ENCODE peak calls at places on chromosomes 12 and 14, in ten cellular contexts. B is HEK293T; Y is psoas muscle; H is tibial nerve; X is lung; W is NCI-H2081; C is astrocyte of the hippocampus; G is stimulated activated effector memory CD8-positive, alpha-beta T cell treated with anti-CD3 and anti-CD28 coated beads, Interleukin-12 subunit alpha, Interleukin-12 subunit beta, amount 100 ng/mL, for 72 hours; K is HS-5; N is activated T-cell treated with anti-CD3 and anti-CD28 coated beads, Interleukin-2, amount 50 U/mL, for 4 hours. R is an unnamed sample.

GRCh38 chr12:31390991-31391390 is 65.0 kb upstream of the SINHCAF start:
- DNase-seq in B (no peak), Y (no peak), H (no peak), X (no peak), W (no peak), C (no peak), G (no peak), K (no peak), N (no peak), R (no peak)

GRCh38 chr12:15801770-15802393 is 12.7 kb upstream of the EPS8 start:
- DNase-seq in B (no peak), Y (no peak), H (no peak), X (no peak), W (no peak), C (no peak), G (no peak), K (no peak), N (no peak), R (peak)

GRCh38 chr14:95943699-95944098 is 67.1 kb downstream of the TUNAR start:
- DNase-seq in B (no peak), Y (no peak), H (no peak), X (no peak), W (no peak), C (peak), G (no peak), K (no peak), N (no peak), R (no peak)

GRCh38 chr14:40981247-40981646 is 625.4 kb upstream of the LRFN5 start:
- DNase-seq in B (no peak), Y (no peak), H (no peak), X (no peak), W (no peak), C (no peak), G (no peak), K (no peak), N (no peak), R (no peak)

GRCh38 chr12:115297445-115297844 is 613.5 kb upstream of the TBX3 start:
- DNase-seq in B (no peak), Y (no peak), H (no peak), X (no peak), W (no peak), C (no peak), G (no peak), K (no peak), N (no peak), R (no peak)

GRCh38 chr12:8817856-8818255 is 4.6 kb upstream of the A2ML1 start:
- DNase-seq in B (no peak), Y (no peak), H (no peak), X (no peak), W (no peak), C (no peak), G (no peak), K (no peak), N (no peak), R (no peak)

GRCh38 chr12:28237423-28237822 is 47.2 kb downstream of the CCDC91 start:
- DNase-seq in B (no peak), Y (no peak), H (no peak), X (no peak), W (no peak), C (no peak), G (no peak), K (no peak), N (no peak), R (no peak)

GRCh38 chr12:108879615-108880254 is at the start of gene DAO:
- DNase-seq in B (no peak), Y (no peak), H (no peak), X (no peak), W (no peak), C (no peak), G (no peak), K (no peak), N (no peak), R (no peak)

GRCh38 chr12:65632131-65632855 is 192.0 kb upstream of the HMGA2 start:
- DNase-seq in B (no peak), Y (no peak), H (no peak), X (no peak), W (no peak), C (no peak), G (no peak), K (no peak), N (no peak), R (no peak)

GRCh38 chr14:103581954-103582703 is 19.4 kb downstream of the COA8 start:
- DNase-seq in B (no peak), Y (no peak), H (no peak), X (no peak), W (no peak), C (no peak), G (no peak), K (no peak), N (no peak), R (peak)

GRCh38 chr12:2686280-2686646 is 108.5 kb upstream of the FKBP4 start:
- DNase-seq in B (no peak), Y (no peak), H (no peak), X (peak), W (no peak), C (no peak), G (peak), K (no peak), N (no peak), R (no peak)

GRCh38 chr14:86961106-86961716 is 1031.8 kb downstream of the GALC start:
- DNase-seq in B (peak), Y (no peak), H (no peak), X (no peak), W (no peak), C (peak), G (no peak), K (no peak), N (no peak), R (peak)

GRCh38 chr14:71290960-71291466 is 383.8 kb downstream of the PCNX1 start:
- DNase-seq in B (no peak), Y (no peak), H (no peak), X (no peak), W (no peak), C (peak), G (no peak), K (peak), N (peak), R (peak)

GRCh38 chr14:92499216-92499615 is 14.4 kb upstream of the RIN3 start:
- DNase-seq in B (no peak), Y (no peak), H (no peak), X (no peak), W (no peak), C (no peak), G (no peak), K (no peak), N (no peak), R (no peak)

GRCh38 chr14:76687611-76688372 is 73.5 kb upstream of the VASH1 start:
- DNase-seq in B (no peak), Y (no peak), H (no peak), X (no peak), W (peak), C (peak), G (no peak), K (no peak), N (no peak), R (no peak)

GRCh38 chr14:50334211-50334610 is 22.1 kb downstream of the DMAC2L start:
- DNase-seq in B (no peak), Y (no peak), H (no peak), X (no peak), W (no peak), C (no peak), G (no peak), K (no peak), N (no peak), R (no peak)

GRCh38 chr12:41596190-41596589 is 408.1 kb downstream of the PDZRN4 start:
- DNase-seq in B (no peak), Y (no peak), H (no peak), X (no peak), W (no peak), C (no peak), G (no peak), K (no peak), N (no peak), R (no peak)

GRCh38 chr12:30447061-30447750 is 248.5 kb downstream of the IPO8 start:
- DNase-seq in B (no peak), Y (no peak), H (no peak), X (no peak), W (no peak), C (no peak), G (no peak), K (no peak), N (no peak), R (no peak)

GRCh38 chr12:39620664-39621658 is 1.4 kb upstream of the ABCD2 start:
- DNase-seq in B (no peak), Y (no peak), H (no peak), X (no peak), W (no peak), C (peak), G (peak), K (no peak), N (peak), R (no peak)

GRCh38 chr14:103697601-103698379 is 17.5 kb downstream of the XRCC3 start:
- DNase-seq in B (no peak), Y (peak), H (no peak), X (no peak), W (no peak), C (no peak), G (no peak), K (no peak), N (no peak), R (no peak)

R was measured in keratinocyte.